ENCODE peak calls at places on chromosomes 7 and 10, in seven cellular contexts. Y, R, S, D, O, E and X are unnamed samples.

GRCh38 chr10:44968101-44968886 is 8.7 kb downstream of the RASSF4 start:
- DNase-seq in S (no peak), Y (peak), R (peak), D (no peak), E (no peak), O (no peak), X (no peak)

GRCh38 chr7:131226116-131226562 is 101.5 kb upstream of the MKLN1 start:
- DNase-seq in E (no peak), D (no peak), R (no peak), S (no peak), Y (no peak), O (no peak), X (peak)

GRCh38 chr10:6119962-6120361 is 31.1 kb downstream of the RBM17 start:
- DNase-seq in O (peak), S (no peak), D (no peak), R (no peak), Y (no peak), E (peak), X (no peak)

GRCh38 chr7:24932815-24933214 is 47.2 kb downstream of the OSBPL3 start:
- DNase-seq in S (no peak), R (no peak), D (no peak), E (no peak), Y (no peak), O (peak), X (peak)

GRCh38 chr7:116674508-116675173 is 2.6 kb downstream of the MET start:
- DNase-seq in O (no peak), R (no peak), D (no peak), S (no peak), E (no peak), Y (no peak), X (no peak)

GRCh38 chr10:30056767-30057355 is 2.5 kb downstream of the JCAD start:
- DNase-seq in R (no peak), E (no peak), D (no peak), Y (no peak), S (peak), O (peak), X (no peak)

GRCh38 chr7:103811997-103812396 is 177.5 kb downstream of the RELN start:
- DNase-seq in O (no peak), Y (no peak), E (no peak), R (no peak), D (no peak), S (no peak), X (no peak)

GRCh38 chr7:99267530-99268360 is 4.9 kb upstream of the MYH16 start:
- DNase-seq in E (no peak), S (no peak), Y (no peak), O (no peak), D (peak), R (peak), X (peak)

GRCh38 chr10:19707376-19707775 is 108.9 kb upstream of the PLXDC2 start:
- DNase-seq in R (no peak), O (no peak), E (no peak), S (no peak), D (no peak), Y (no peak), X (no peak)

GRCh38 chr7:155466814-155467675 is 9.1 kb downstream of the EN2 start:
- DNase-seq in S (peak), D (no peak), Y (peak), O (no peak), E (no peak), R (no peak), X (no peak)

GRCh38 chr7:78967046-78967445 is 486.4 kb downstream of the MAGI2 start:
- DNase-seq in R (no peak), O (no peak), S (no peak), Y (no peak), D (no peak), E (no peak), X (no peak)

GRCh38 chr10:132577350-132578005 is 39.9 kb downstream of the INPP5A start:
- DNase-seq in E (no peak), S (peak), D (no peak), O (peak), R (no peak), Y (no peak), X (no peak)

GRCh38 chr7:44638611-44639557 is 32.5 kb downstream of the OGDH start:
- DNase-seq in D (no peak), E (peak), R (peak), O (peak), Y (peak), S (peak), X (no peak)

GRCh38 chr7:95690367-95690947 is 81.9 kb upstream of the DYNC1I1 start:
- DNase-seq in O (peak), Y (peak), R (no peak), D (no peak), S (peak), E (no peak), X (peak)

GRCh38 chr10:126088144-126088543 is 191.8 kb downstream of the FANK1 start:
- DNase-seq in D (no peak), Y (no peak), E (no peak), R (no peak), O (no peak), S (no peak), X (peak)

GRCh38 chr7:158491094-158491493 is 96.5 kb downstream of the PTPRN2 start:
- DNase-seq in E (no peak), O (no peak), Y (no peak), R (no peak), S (no peak), D (no peak), X (no peak)

GRCh38 chr10:125332548-125333208 is 172.3 kb upstream of the CTBP2 start:
- DNase-seq in E (no peak), Y (no peak), S (no peak), O (no peak), R (no peak), D (no peak), X (no peak)

GRCh38 chr7:126791306-126791705 is 461.4 kb downstream of the GRM8 start:
- DNase-seq in Y (no peak), S (no peak), O (no peak), E (no peak), R (no peak), D (no peak), X (peak)

GRCh38 chr7:93551063-93551895 is 23.2 kb downstream of the CALCR start:
- DNase-seq in D (peak), O (no peak), R (no peak), E (no peak), Y (peak), S (no peak), X (no peak)

GRCh38 chr10:78510566-78511323 is 477.1 kb downstream of the RPS24 start:
- DNase-seq in O (no peak), Y (no peak), D (no peak), R (peak), S (no peak), E (no peak), X (no peak)

GRCh38 chr10:16770141-16770540 is 47.1 kb downstream of the RSU1 start:
- DNase-seq in D (no peak), O (no peak), R (no peak), S (no peak), E (no peak), Y (no peak), X (no peak)

GRCh38 chr7:14899065-14899464 is 3.5 kb downstream of the DGKB start:
- DNase-seq in D (no peak), R (no peak), Y (no peak), O (no peak), E (no peak), S (no peak), X (no peak)

GRCh38 chr7:32115831-32116230 is 45.6 kb upstream of the PDE1C start:
- DNase-seq in R (no peak), Y (no peak), S (no peak), O (no peak), E (no peak), D (peak), X (no peak)

DNA sequence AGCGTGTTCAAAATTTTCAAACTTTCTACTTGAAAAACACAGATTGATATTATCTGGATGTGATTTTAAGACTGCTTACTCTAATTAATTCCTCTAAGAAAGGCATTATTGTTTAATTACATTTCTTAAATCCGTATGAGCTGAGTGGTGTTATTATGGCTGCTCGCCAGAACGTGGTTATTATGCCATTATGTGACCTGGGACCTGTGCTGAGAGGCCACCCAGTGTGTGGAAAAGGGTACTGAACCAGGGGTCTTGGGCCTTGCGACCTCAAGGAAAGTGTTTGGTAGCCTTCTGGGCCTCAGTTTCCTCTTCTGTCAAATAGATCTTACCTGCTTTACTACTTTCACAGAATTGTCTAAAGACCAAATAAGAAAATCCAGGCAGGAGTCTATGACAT is 15.4 kb downstream of the LGI1 start:
- DNase-seq in R (no peak), Y (no peak), S (no peak), O (no peak), D (no peak), E (no peak), X (no peak)
- TF ChIP-seq CTCF in R (no peak), Y (no peak), S (peak), O (no peak), D (no peak), E (no peak), X (no peak)

GRCh38 chr7:45920543-45921380 is at the start of gene IGFBP3:
- DNase-seq in E (no peak), R (peak), O (peak), S (peak), Y (no peak), D (no peak), X (no peak)
- H3K4me3 ChIP-seq in E (peak), R (peak), O (no peak), S (peak), Y (no peak), D (peak), X (peak)

DNA sequence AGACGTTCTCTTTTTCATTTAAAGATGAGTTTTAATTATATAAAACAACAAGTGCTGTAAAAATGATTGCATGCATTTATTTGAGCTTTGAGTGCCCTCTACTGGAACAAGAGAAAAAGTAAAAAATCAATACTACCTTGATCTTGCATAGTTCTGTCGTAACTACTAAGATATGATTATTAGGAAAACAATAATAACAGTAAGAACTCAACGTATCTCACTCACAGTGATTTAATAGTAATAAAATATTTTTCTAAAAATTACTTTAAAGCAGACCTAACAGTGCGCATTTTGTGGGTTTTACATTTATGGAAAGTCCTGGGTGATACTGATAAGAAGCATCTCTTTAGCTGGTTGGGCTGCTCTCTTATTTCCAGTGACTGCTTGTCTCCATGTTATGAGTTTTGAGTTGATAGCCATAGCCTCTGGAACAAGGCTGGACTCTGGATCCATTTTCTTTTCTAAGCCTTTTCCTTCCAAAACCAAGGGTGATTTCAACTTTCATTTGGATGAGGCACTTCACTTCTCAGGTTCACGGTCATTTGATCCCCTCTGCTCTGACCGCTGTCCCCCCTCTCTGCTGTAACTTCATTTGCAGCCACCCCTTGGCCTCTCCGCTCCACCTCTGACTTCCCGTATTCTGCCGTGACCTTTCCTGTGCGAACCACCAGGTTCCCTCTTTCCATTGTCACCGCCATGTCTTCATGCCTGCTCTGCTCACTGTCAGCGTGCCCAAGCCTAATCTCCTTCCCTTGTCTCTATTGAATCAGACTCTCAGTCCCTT is 29.6 kb upstream of the INHBA start:
- DNase-seq in Y (peak), D (no peak), S (no peak), R (no peak), E (no peak), O (no peak), X (no peak)
- TF ChIP-seq CTCF in Y (peak), D (no peak), S (peak), R (peak), E (no peak), O (peak), X (peak)

GRCh38 chr7:36923831-36924555 is 199.7 kb upstream of the AOAH start:
- DNase-seq in O (peak), S (no peak), R (no peak), E (peak), Y (peak), D (no peak), X (no peak)
- H3K4me3 ChIP-seq in O (no peak), S (no peak), R (no peak), E (no peak), Y (no peak), D (no peak), X (no peak)